ENCODE peak calls at places on chromosomes 5 and 9, in eight cellular contexts. G, Z, X, U, O, D, K and C are unnamed samples.

GRCh38 chr9:122005597-122005996 is 87.5 kb downstream of the TTLL11 start:
- DNase-seq in G (no peak), Z (no peak), X (peak; percentile 54), U (no peak), O (no peak), D (peak; percentile 27), K (no peak), C (no peak)

GRCh38 chr9:79639354-79639753 is 67.6 kb downstream of the TLE4 start:
- DNase-seq in G (no peak), Z (no peak), X (no peak), U (no peak), O (no peak), D (no peak), K (no peak), C (no peak)

GRCh38 chr5:148949871-148950863 is 112.7 kb downstream of the SH3TC2 start:
- DNase-seq in G (no peak), Z (no peak), X (no peak), U (no peak), O (no peak), D (no peak), K (no peak), C (no peak)

GRCh38 chr9:35078066-35078465 is 1.7 kb downstream of the FANCG start:
- DNase-seq in G (no peak), Z (no peak), X (no peak), U (no peak), O (no peak), D (no peak), K (no peak), C (no peak)

GRCh38 chr5:95984287-95984938 is 22.8 kb upstream of the ELL2 start:
- DNase-seq in G (no peak), Z (no peak), X (no peak), U (no peak), O (no peak), D (no peak), K (no peak), C (no peak)

GRCh38 chr5:146888341-146888978 is 9.9 kb upstream of the PPP2R2B start:
- DNase-seq in G (no peak), Z (no peak), X (no peak), U (no peak), O (no peak), D (peak; percentile 32), K (no peak), C (no peak)

GRCh38 chr5:154868702-154869101 is 10.3 kb downstream of the CNOT8 start:
- DNase-seq in G (no peak), Z (no peak), X (peak; percentile 24), U (no peak), O (no peak), D (peak; percentile 69), K (no peak), C (no peak)

GRCh38 chr9:15824310-15824709 is 271.5 kb downstream of the CCDC171 start:
- DNase-seq in G (no peak), Z (no peak), X (no peak), U (peak; percentile 28), O (peak; percentile 48), D (peak; percentile 63), K (no peak), C (no peak)

GRCh38 chr9:84947412-84947972 is 278.0 kb downstream of the NTRK2 start:
- DNase-seq in G (no peak), Z (no peak), X (no peak), U (no peak), O (no peak), D (no peak), K (no peak), C (no peak)

GRCh38 chr5:158977642-158978041 is 122.1 kb downstream of the EBF1 start:
- DNase-seq in G (no peak), Z (no peak), X (no peak), U (no peak), O (no peak), D (no peak), K (no peak), C (no peak)

GRCh38 chr9:94056442-94056974 is 27.8 kb upstream of the PTPDC1 start:
- DNase-seq in G (no peak), Z (no peak), X (no peak), U (no peak), O (no peak), D (no peak), K (no peak), C (no peak)

GRCh38 chr5:81779935-81780266 is 29.0 kb upstream of the SSBP2 start:
- DNase-seq in G (no peak), Z (no peak), X (no peak), U (no peak), O (no peak), D (no peak), K (no peak), C (no peak)

GRCh38 chr5:152097128-152097527 is 172.5 kb upstream of the GLRA1 start:
- DNase-seq in G (no peak), Z (no peak), X (no peak), U (no peak), O (no peak), D (no peak), K (no peak), C (no peak)

GRCh38 chr5:79235578-79236363 is at the start of gene JMY:
- DNase-seq in G (no peak), Z (peak; percentile 90), X (peak; percentile 96), U (peak; percentile 75), O (peak; percentile 55), D (peak; percentile 90), K (no peak), C (peak; percentile 23)

GRCh38 chr5:860506-861150 is 9.8 kb upstream of the ZDHHC11 start:
- DNase-seq in G (no peak), Z (peak; percentile 14), X (no peak), U (no peak), O (no peak), D (no peak), K (no peak), C (no peak)

GRCh38 chr5:171494452-171495121 is 75.1 kb downstream of the FGF18 start:
- DNase-seq in G (no peak), Z (peak; percentile 89), X (peak; percentile 86), U (peak; percentile 28), O (peak; percentile 52), D (peak; percentile 68), K (no peak), C (no peak)

GRCh38 chr9:124812401-124813016 is 35.6 kb downstream of the OLFML2A start:
- DNase-seq in G (no peak), Z (peak; percentile 77), X (peak; percentile 51), U (peak; percentile 56), O (peak; percentile 84), D (no peak), K (no peak), C (no peak)

GRCh38 chr5:66796306-66797292 is 200.4 kb downstream of the MAST4 start:
- DNase-seq in G (no peak), Z (no peak), X (peak; percentile 16), U (no peak), O (no peak), D (peak; percentile 27), K (no peak), C (no peak)

GRCh38 chr5:1125030-1125357 is 13.1 kb upstream of the SLC12A7 start:
- DNase-seq in G (no peak), Z (no peak), X (peak; percentile 93), U (no peak), O (no peak), D (no peak), K (no peak), C (no peak)

DNA sequence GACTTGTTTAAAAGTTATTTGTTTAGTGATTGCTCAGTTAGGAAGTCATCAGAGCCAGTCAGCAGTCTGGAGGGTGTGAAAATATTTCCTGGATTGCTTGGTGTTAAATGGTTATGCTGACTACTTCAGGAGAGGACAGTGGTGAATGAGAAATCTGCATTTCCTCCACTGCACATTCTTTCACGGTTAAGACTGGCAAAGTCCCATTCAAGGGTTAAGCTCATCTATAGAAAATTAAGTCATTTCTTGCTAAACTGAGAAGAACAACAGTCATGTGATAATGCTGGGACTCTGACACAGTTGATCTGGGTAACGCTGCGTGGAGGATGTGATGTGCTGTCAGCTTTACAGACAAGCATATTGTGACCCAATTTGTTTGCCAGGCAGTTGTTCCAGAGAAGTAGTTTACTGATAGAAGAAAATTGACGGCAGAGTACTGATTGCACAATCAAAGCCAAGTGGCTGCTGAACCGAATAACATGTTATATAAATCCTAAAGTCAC is 80.4 kb downstream of the GRAMD2B start:
- DNase-seq in G (no peak), Z (no peak), X (no peak), U (no peak), O (no peak), D (no peak), K (peak; percentile 15), C (no peak)
- TF ChIP-seq POLR2AphosphoS5 in G (no peak), Z (no peak), X (no peak), U (no peak), O (no peak), D (no peak), K (no peak), C (no peak)

GRCh38 chr9:137160716-137161557 is 8.9 kb downstream of the LRRC26 start:
- DNase-seq in G (no peak), Z (no peak), X (no peak), U (no peak), O (no peak), D (peak; percentile 84), K (no peak), C (no peak)
- TF ChIP-seq REST in G (no peak), Z (no peak), X (no peak), U (no peak), O (no peak), D (no peak), K (no peak), C (no peak)

DNA sequence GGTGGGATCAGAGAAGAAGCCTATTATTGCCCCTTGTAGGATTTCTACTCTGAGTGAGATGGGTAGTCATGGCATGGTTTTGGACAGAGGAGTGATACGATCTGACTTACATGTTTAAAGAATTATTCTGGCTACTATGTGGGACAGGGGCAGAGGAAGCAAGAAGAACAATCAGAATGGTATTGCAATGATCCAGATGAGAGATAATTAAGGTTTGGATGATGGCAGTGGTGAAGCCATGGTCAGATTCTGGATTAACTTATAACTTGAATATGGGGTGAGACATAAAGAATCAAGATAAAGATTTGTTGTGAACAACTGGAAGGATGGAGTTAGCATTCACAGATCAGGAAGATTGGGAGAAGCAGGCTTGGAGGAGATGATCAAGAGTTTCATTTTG is 3.4 kb upstream of the HEMGN start:
- DNase-seq in G (no peak), Z (no peak), X (no peak), U (no peak), O (no peak), D (no peak), K (no peak), C (no peak)
- H3K27me3 ChIP-seq in G (no peaks in the 10 kb centered on the region), Z (no peaks in the 10 kb centered on the region), X (peaks cover 11% of the 10 kb centered on the region), U (peaks cover 3% of the 10 kb centered on the region), O (peaks cover 37% of the 10 kb centered on the region), D (peaks cover 76% of the 10 kb centered on the region), K (peaks cover 7% of the 10 kb centered on the region), C (no peaks in the 10 kb centered on the region)

GRCh38 chr5:129378961-129379360 is 81.1 kb upstream of the ADAMTS19 start:
- DNase-seq in G (no peak), Z (no peak), X (no peak), U (no peak), O (no peak), D (no peak), K (no peak), C (no peak)

GRCh38 chr5:129379406-129379805 is 80.7 kb upstream of the ADAMTS19 start:
- DNase-seq in G (no peak), Z (no peak), X (no peak), U (no peak), O (no peak), D (no peak), K (no peak), C (no peak)

GRCh38 chr5:129372025-129372424 is 88.1 kb upstream of the ADAMTS19 start:
- DNase-seq in G (no peak), Z (no peak), X (no peak), U (no peak), O (no peak), D (no peak), K (no peak), C (no peak)

GRCh38 chr5:129382921-129383672 is 77.0 kb upstream of the ADAMTS19 start:
- DNase-seq in G (no peak), Z (no peak), X (no peak), U (no peak), O (no peak), D (no peak), K (no peak), C (no peak)

GRCh38 chr5:129377504-129377903 is 82.6 kb upstream of the ADAMTS19 start:
- DNase-seq in G (no peak), Z (no peak), X (no peak), U (no peak), O (no peak), D (no peak), K (no peak), C (no peak)
- TF ChIP-seq POLR2AphosphoS5 in G (no peak), Z (no peak), X (no peak), U (no peak), O (no peak), D (no peak), K (no peak), C (no peak)